ENCODE peak calls at places on chromosomes 7 and 10, in seven cellular contexts. One of them, this sample, is unnamed.

GRCh38 chr7:16644987-16645592 is 464 bp downstream of the ANKMY2 start:
- DNase-seq in coronary artery: peak
- DNase-seq in left lung: peak
- DNase-seq in DND-41: no peak
- DNase-seq in omental fat pad: peak
- DNase-seq in progenitor cell of endocrine pancreas: peak
- DNase-seq in brain microvascular endothelial cell: no peak
- DNase-seq in this sample: no peak

GRCh38 chr10:79475119-79475653 is 29.8 kb upstream of the ZCCHC24 start:
- DNase-seq in coronary artery: no peak
- DNase-seq in left lung: no peak
- DNase-seq in DND-41: no peak
- DNase-seq in omental fat pad: no peak
- DNase-seq in progenitor cell of endocrine pancreas: no peak
- DNase-seq in brain microvascular endothelial cell: no peak
- DNase-seq in this sample: no peak

GRCh38 chr10:47121336-47121735 is 178.7 kb upstream of the GDF10 start:
- DNase-seq in coronary artery: no peak
- DNase-seq in left lung: no peak
- DNase-seq in DND-41: no peak
- DNase-seq in omental fat pad: no peak
- DNase-seq in progenitor cell of endocrine pancreas: no peak
- DNase-seq in brain microvascular endothelial cell: no peak
- DNase-seq in this sample: no peak

GRCh38 chr10:111107846-111108245 is 31.0 kb downstream of the ADRA2A start:
- DNase-seq in coronary artery: no peak
- DNase-seq in left lung: no peak
- DNase-seq in DND-41: no peak
- DNase-seq in omental fat pad: no peak
- DNase-seq in progenitor cell of endocrine pancreas: no peak
- DNase-seq in brain microvascular endothelial cell: no peak
- DNase-seq in this sample: no peak

GRCh38 chr10:103833731-103834365 is 21.5 kb downstream of the SH3PXD2A start:
- DNase-seq in coronary artery: no peak
- DNase-seq in left lung: no peak
- DNase-seq in DND-41: no peak
- DNase-seq in omental fat pad: no peak
- DNase-seq in progenitor cell of endocrine pancreas: no peak
- DNase-seq in brain microvascular endothelial cell: no peak
- DNase-seq in this sample: no peak

GRCh38 chr10:35493196-35494118 is 111.7 kb upstream of the GJD4 start:
- DNase-seq in coronary artery: no peak
- DNase-seq in left lung: no peak
- DNase-seq in DND-41: no peak
- DNase-seq in omental fat pad: no peak
- DNase-seq in progenitor cell of endocrine pancreas: no peak
- DNase-seq in brain microvascular endothelial cell: no peak
- DNase-seq in this sample: no peak

GRCh38 chr7:77989981-77990566 is 191.5 kb downstream of the PHTF2 start:
- DNase-seq in coronary artery: no peak
- DNase-seq in left lung: no peak
- DNase-seq in DND-41: peak
- DNase-seq in omental fat pad: no peak
- DNase-seq in progenitor cell of endocrine pancreas: no peak
- DNase-seq in brain microvascular endothelial cell: no peak
- DNase-seq in this sample: no peak

GRCh38 chr10:114053946-114054345 is 10.3 kb downstream of the ADRB1 start:
- DNase-seq in coronary artery: no peak
- DNase-seq in left lung: no peak
- DNase-seq in DND-41: no peak
- DNase-seq in omental fat pad: no peak
- DNase-seq in progenitor cell of endocrine pancreas: no peak
- DNase-seq in brain microvascular endothelial cell: no peak
- DNase-seq in this sample: no peak

GRCh38 chr7:4037877-4038276 is 644.2 kb upstream of the FOXK1 start:
- DNase-seq in coronary artery: no peak
- DNase-seq in left lung: no peak
- DNase-seq in DND-41: no peak
- DNase-seq in omental fat pad: no peak
- DNase-seq in progenitor cell of endocrine pancreas: no peak
- DNase-seq in brain microvascular endothelial cell: no peak
- DNase-seq in this sample: peak

GRCh38 chr7:5545529-5545928 is 121.9 kb upstream of the TNRC18 start:
- DNase-seq in coronary artery: no peak
- DNase-seq in left lung: no peak
- DNase-seq in DND-41: no peak
- DNase-seq in omental fat pad: no peak
- DNase-seq in progenitor cell of endocrine pancreas: no peak
- DNase-seq in brain microvascular endothelial cell: no peak
- DNase-seq in this sample: no peak

GRCh38 chr7:51950811-51951210 is 634.2 kb upstream of the COBL start:
- DNase-seq in coronary artery: no peak
- DNase-seq in left lung: no peak
- DNase-seq in DND-41: no peak
- DNase-seq in omental fat pad: no peak
- DNase-seq in progenitor cell of endocrine pancreas: no peak
- DNase-seq in brain microvascular endothelial cell: no peak
- DNase-seq in this sample: no peak

GRCh38 chr10:112202076-112202475 is 18.5 kb upstream of the GPAM start:
- DNase-seq in coronary artery: no peak
- DNase-seq in left lung: no peak
- DNase-seq in DND-41: no peak
- DNase-seq in omental fat pad: no peak
- DNase-seq in progenitor cell of endocrine pancreas: no peak
- DNase-seq in brain microvascular endothelial cell: no peak
- DNase-seq in this sample: no peak

GRCh38 chr10:34378297-34378696 is 436.8 kb downstream of the PARD3 start:
- DNase-seq in coronary artery: no peak
- DNase-seq in left lung: no peak
- DNase-seq in DND-41: no peak
- DNase-seq in omental fat pad: no peak
- DNase-seq in progenitor cell of endocrine pancreas: no peak
- DNase-seq in brain microvascular endothelial cell: no peak
- DNase-seq in this sample: no peak

GRCh38 chr10:2214035-2214434 is 476.7 kb upstream of the ADARB2 start:
- DNase-seq in coronary artery: no peak
- DNase-seq in left lung: no peak
- DNase-seq in DND-41: no peak
- DNase-seq in omental fat pad: no peak
- DNase-seq in progenitor cell of endocrine pancreas: no peak
- DNase-seq in brain microvascular endothelial cell: peak
- DNase-seq in this sample: no peak

GRCh38 chr7:81526971-81527370 is 242.9 kb downstream of the HGF start:
- DNase-seq in coronary artery: no peak
- DNase-seq in left lung: no peak
- DNase-seq in DND-41: no peak
- DNase-seq in omental fat pad: no peak
- DNase-seq in progenitor cell of endocrine pancreas: no peak
- DNase-seq in brain microvascular endothelial cell: no peak
- DNase-seq in this sample: no peak

GRCh38 chr7:81529785-81530184 is 240.1 kb downstream of the HGF start:
- DNase-seq in coronary artery: no peak
- DNase-seq in left lung: no peak
- DNase-seq in DND-41: no peak
- DNase-seq in omental fat pad: no peak
- DNase-seq in progenitor cell of endocrine pancreas: no peak
- DNase-seq in brain microvascular endothelial cell: no peak
- DNase-seq in this sample: no peak

GRCh38 chr7:81525901-81526300 is 243.9 kb downstream of the HGF start:
- DNase-seq in coronary artery: no peak
- DNase-seq in left lung: no peak
- DNase-seq in DND-41: no peak
- DNase-seq in omental fat pad: no peak
- DNase-seq in progenitor cell of endocrine pancreas: no peak
- DNase-seq in brain microvascular endothelial cell: no peak
- DNase-seq in this sample: no peak

GRCh38 chr7:81527651-81528050 is 242.2 kb downstream of the HGF start:
- DNase-seq in coronary artery: no peak
- DNase-seq in left lung: no peak
- DNase-seq in DND-41: no peak
- DNase-seq in omental fat pad: no peak
- DNase-seq in progenitor cell of endocrine pancreas: no peak
- DNase-seq in brain microvascular endothelial cell: no peak
- DNase-seq in this sample: no peak
- TF ChIP-seq CTCF in coronary artery: no peak
- TF ChIP-seq CTCF in left lung: no peak
- TF ChIP-seq CTCF in DND-41: no peak
- TF ChIP-seq CTCF in omental fat pad: no peak
- TF ChIP-seq CTCF in progenitor cell of endocrine pancreas: no peak
- TF ChIP-seq CTCF in brain microvascular endothelial cell: peak
- TF ChIP-seq CTCF in this sample: no peak

GRCh38 chr7:21146642-21147423 is 281.1 kb upstream of the SP4 start:
- DNase-seq in coronary artery: no peak
- DNase-seq in left lung: peak
- DNase-seq in DND-41: no peak
- DNase-seq in omental fat pad: no peak
- DNase-seq in progenitor cell of endocrine pancreas: peak
- DNase-seq in brain microvascular endothelial cell: no peak
- DNase-seq in this sample: no peak
- TF ChIP-seq CTCF in coronary artery: no peak
- TF ChIP-seq CTCF in left lung: no peak
- TF ChIP-seq CTCF in DND-41: no peak
- TF ChIP-seq CTCF in omental fat pad: no peak
- TF ChIP-seq CTCF in progenitor cell of endocrine pancreas: no peak
- TF ChIP-seq CTCF in brain microvascular endothelial cell: no peak
- TF ChIP-seq CTCF in this sample: no peak

GRCh38 chr7:50856821-50857220 is 74.1 kb upstream of the GRB10 start:
- DNase-seq in coronary artery: no peak
- DNase-seq in left lung: no peak
- DNase-seq in DND-41: no peak
- DNase-seq in omental fat pad: no peak
- DNase-seq in progenitor cell of endocrine pancreas: no peak
- DNase-seq in brain microvascular endothelial cell: no peak
- DNase-seq in this sample: no peak

GRCh38 chr7:50855526-50855925 is 72.8 kb upstream of the GRB10 start:
- DNase-seq in coronary artery: no peak
- DNase-seq in left lung: no peak
- DNase-seq in DND-41: no peak
- DNase-seq in omental fat pad: no peak
- DNase-seq in progenitor cell of endocrine pancreas: no peak
- DNase-seq in brain microvascular endothelial cell: no peak
- DNase-seq in this sample: no peak

GRCh38 chr7:50857804-50858203 is 75.1 kb upstream of the GRB10 start:
- DNase-seq in coronary artery: no peak
- DNase-seq in left lung: no peak
- DNase-seq in DND-41: no peak
- DNase-seq in omental fat pad: no peak
- DNase-seq in progenitor cell of endocrine pancreas: no peak
- DNase-seq in brain microvascular endothelial cell: no peak
- DNase-seq in this sample: peak

GRCh38 chr7:50854831-50855230 is 72.1 kb upstream of the GRB10 start:
- DNase-seq in coronary artery: no peak
- DNase-seq in left lung: no peak
- DNase-seq in DND-41: no peak
- DNase-seq in omental fat pad: no peak
- DNase-seq in progenitor cell of endocrine pancreas: no peak
- DNase-seq in brain microvascular endothelial cell: no peak
- DNase-seq in this sample: no peak

DNA sequence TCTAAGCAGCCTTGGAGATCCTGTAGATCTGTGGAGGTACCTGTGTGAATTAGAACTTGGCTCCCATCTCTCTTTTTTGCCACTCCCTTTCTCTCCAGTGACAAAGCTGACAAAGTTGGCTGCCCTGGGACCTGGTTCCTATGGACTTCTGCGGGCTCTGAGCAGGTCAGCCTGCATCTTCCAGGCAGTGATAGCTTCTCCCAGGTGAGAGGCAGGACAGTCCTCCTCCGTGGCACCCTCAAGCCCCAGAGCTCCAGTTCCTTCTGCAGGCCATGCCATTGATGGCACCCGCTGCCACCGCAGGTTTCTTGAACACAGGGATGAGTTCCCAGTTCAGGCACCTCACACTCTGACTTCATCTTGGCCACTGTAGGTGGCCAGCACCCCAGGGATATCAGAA is 73.5 kb upstream of the GRB10 start:
- DNase-seq in coronary artery: no peak
- DNase-seq in left lung: no peak
- DNase-seq in DND-41: no peak
- DNase-seq in omental fat pad: no peak
- DNase-seq in progenitor cell of endocrine pancreas: no peak
- DNase-seq in brain microvascular endothelial cell: no peak
- DNase-seq in this sample: no peak
- TF ChIP-seq CTCF in coronary artery: no peak
- TF ChIP-seq CTCF in left lung: no peak
- TF ChIP-seq CTCF in DND-41: no peak
- TF ChIP-seq CTCF in omental fat pad: no peak
- TF ChIP-seq CTCF in progenitor cell of endocrine pancreas: no peak
- TF ChIP-seq CTCF in brain microvascular endothelial cell: no peak
- TF ChIP-seq CTCF in this sample: no peak

DNA sequence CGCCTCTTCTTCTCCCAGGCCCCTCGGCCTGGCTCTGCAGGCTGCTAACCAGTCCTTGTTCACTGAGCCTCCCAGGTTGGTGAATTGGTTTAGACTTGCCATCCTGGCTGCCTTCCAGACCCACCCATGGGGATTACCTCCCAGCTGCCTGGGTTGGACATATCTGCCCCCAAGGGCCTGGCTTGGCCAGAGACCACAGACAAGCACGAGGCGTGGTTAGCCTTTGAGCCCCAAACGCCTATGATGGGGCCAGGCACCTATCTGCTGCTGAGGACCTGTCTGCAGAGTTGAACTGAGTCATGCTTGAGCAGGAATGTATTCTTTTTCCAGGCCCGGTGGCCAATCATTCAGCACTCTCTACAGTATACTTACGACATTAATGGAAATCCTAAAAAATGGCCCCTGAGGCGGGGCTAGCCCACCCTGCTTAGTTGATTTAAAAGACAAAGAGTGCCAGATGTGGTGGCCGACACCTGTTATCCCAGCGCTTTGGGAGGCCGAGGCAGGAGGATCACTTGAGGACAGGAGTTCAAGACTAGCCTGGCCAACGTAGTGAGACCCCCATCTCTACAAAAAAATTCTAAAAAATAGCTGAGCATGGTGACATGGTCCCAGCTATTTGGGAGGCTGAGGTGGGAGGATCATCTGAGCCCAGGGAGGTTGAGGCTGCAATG is 361.5 kb downstream of the FRMD4A start:
- DNase-seq in coronary artery: peak
- DNase-seq in left lung: no peak
- DNase-seq in DND-41: no peak
- DNase-seq in omental fat pad: no peak
- DNase-seq in progenitor cell of endocrine pancreas: no peak
- DNase-seq in brain microvascular endothelial cell: no peak
- DNase-seq in this sample: no peak
- TF ChIP-seq CTCF in coronary artery: no peak
- TF ChIP-seq CTCF in left lung: no peak
- TF ChIP-seq CTCF in DND-41: no peak
- TF ChIP-seq CTCF in omental fat pad: no peak
- TF ChIP-seq CTCF in progenitor cell of endocrine pancreas: no peak
- TF ChIP-seq CTCF in brain microvascular endothelial cell: no peak
- TF ChIP-seq CTCF in this sample: no peak